ENCODE peak calls at places on chromosomes 1 and 21, in seven cellular contexts. One of them, this sample, is unnamed.

GRCh38 chr1:60069691-60070090 is 3.9 kb downstream of the C1orf87 start:
- DNase-seq in stomach: no peak
- DNase-seq in colonic mucosa: no peak
- DNase-seq in uterus: no peak
- DNase-seq in endothelial cell: no peak
- DNase-seq in body of pancreas: no peak
- DNase-seq in AG09309: no peak
- DNase-seq in this sample: no peak

GRCh38 chr1:38330799-38331198 is 284.2 kb upstream of the POU3F1 start:
- DNase-seq in body of pancreas: no peak
- DNase-seq in colonic mucosa: no peak
- DNase-seq in uterus: no peak
- DNase-seq in AG09309: no peak
- DNase-seq in endothelial cell: no peak
- DNase-seq in stomach: no peak
- DNase-seq in this sample: no peak

GRCh38 chr1:207316622-207317510 is 4.6 kb upstream of the CD55 start:
- DNase-seq in colonic mucosa: peak; percentile 55
- DNase-seq in uterus: no peak
- DNase-seq in AG09309: no peak
- DNase-seq in stomach: peak; percentile 80
- DNase-seq in body of pancreas: peak; percentile 72
- DNase-seq in endothelial cell: no peak
- DNase-seq in this sample: peak; percentile 53

GRCh38 chr1:241677171-241677570 is 25.1 kb downstream of the WDR64 start:
- DNase-seq in AG09309: no peak
- DNase-seq in stomach: no peak
- DNase-seq in body of pancreas: no peak
- DNase-seq in colonic mucosa: no peak
- DNase-seq in endothelial cell: no peak
- DNase-seq in uterus: no peak
- DNase-seq in this sample: no peak

GRCh38 chr1:155038602-155039307 is 5.1 kb downstream of the DCST1 start:
- DNase-seq in colonic mucosa: peak; percentile 81
- DNase-seq in endothelial cell: no peak
- DNase-seq in body of pancreas: no peak
- DNase-seq in uterus: no peak
- DNase-seq in AG09309: no peak
- DNase-seq in stomach: peak; percentile 61
- DNase-seq in this sample: no peak

GRCh38 chr1:167515893-167516321 is 2.4 kb downstream of the CD247 start:
- DNase-seq in AG09309: no peak
- DNase-seq in stomach: no peak
- DNase-seq in colonic mucosa: no peak
- DNase-seq in uterus: no peak
- DNase-seq in body of pancreas: no peak
- DNase-seq in endothelial cell: no peak
- DNase-seq in this sample: no peak

GRCh38 chr1:59972216-59972924 is 45.8 kb upstream of the CYP2J2 start:
- DNase-seq in endothelial cell: no peak
- DNase-seq in stomach: no peak
- DNase-seq in AG09309: no peak
- DNase-seq in colonic mucosa: no peak
- DNase-seq in body of pancreas: no peak
- DNase-seq in uterus: no peak
- DNase-seq in this sample: no peak

GRCh38 chr1:83999316-83999819 is 436 bp upstream of the TTLL7 start:
- DNase-seq in body of pancreas: peak; percentile 79
- DNase-seq in stomach: peak; percentile 78
- DNase-seq in AG09309: peak; percentile 8
- DNase-seq in endothelial cell: no peak
- DNase-seq in colonic mucosa: peak; percentile 82
- DNase-seq in uterus: peak; percentile 70
- DNase-seq in this sample: peak; percentile 40

GRCh38 chr1:107430540-107431228 is 289.8 kb downstream of the NTNG1 start:
- DNase-seq in body of pancreas: peak; percentile 37
- DNase-seq in AG09309: peak; percentile 17
- DNase-seq in uterus: peak; percentile 20
- DNase-seq in endothelial cell: peak; percentile 51
- DNase-seq in colonic mucosa: peak; percentile 48
- DNase-seq in stomach: peak; percentile 35
- DNase-seq in this sample: no peak

GRCh38 chr1:157369808-157370521 is 182.3 kb downstream of the FCRL5 start:
- DNase-seq in uterus: peak; percentile 38
- DNase-seq in body of pancreas: peak; percentile 50
- DNase-seq in colonic mucosa: peak; percentile 79
- DNase-seq in AG09309: no peak
- DNase-seq in endothelial cell: peak; percentile 74
- DNase-seq in stomach: peak; percentile 39
- DNase-seq in this sample: no peak

GRCh38 chr1:170805957-170806662 is 129.2 kb upstream of the MROH9 start:
- DNase-seq in uterus: peak; percentile 19
- DNase-seq in body of pancreas: no peak
- DNase-seq in AG09309: no peak
- DNase-seq in endothelial cell: no peak
- DNase-seq in stomach: no peak
- DNase-seq in colonic mucosa: no peak
- DNase-seq in this sample: no peak

GRCh38 chr21:41431788-41432548 is 5.9 kb downstream of the MX1 start:
- DNase-seq in endothelial cell: no peak
- DNase-seq in body of pancreas: no peak
- DNase-seq in AG09309: no peak
- DNase-seq in uterus: no peak
- DNase-seq in colonic mucosa: no peak
- DNase-seq in stomach: no peak
- DNase-seq in this sample: no peak

GRCh38 chr1:4954392-4954791 is 300.0 kb downstream of the AJAP1 start:
- DNase-seq in endothelial cell: no peak
- DNase-seq in body of pancreas: no peak
- DNase-seq in AG09309: no peak
- DNase-seq in colonic mucosa: no peak
- DNase-seq in uterus: no peak
- DNase-seq in stomach: no peak
- DNase-seq in this sample: no peak

GRCh38 chr1:231046730-231047395 is 6.8 kb upstream of the FAM89A start:
- DNase-seq in body of pancreas: no peak
- DNase-seq in AG09309: no peak
- DNase-seq in endothelial cell: no peak
- DNase-seq in stomach: no peak
- DNase-seq in uterus: no peak
- DNase-seq in colonic mucosa: no peak
- DNase-seq in this sample: no peak

GRCh38 chr1:231044588-231044987 is 4.5 kb upstream of the FAM89A start:
- DNase-seq in colonic mucosa: no peak
- DNase-seq in stomach: no peak
- DNase-seq in body of pancreas: no peak
- DNase-seq in AG09309: no peak
- DNase-seq in uterus: no peak
- DNase-seq in endothelial cell: no peak
- DNase-seq in this sample: no peak

GRCh38 chr1:231049121-231049979 is 9.3 kb upstream of the FAM89A start:
- DNase-seq in AG09309: no peak
- DNase-seq in endothelial cell: no peak
- DNase-seq in body of pancreas: no peak
- DNase-seq in stomach: no peak
- DNase-seq in uterus: no peak
- DNase-seq in colonic mucosa: no peak
- DNase-seq in this sample: no peak

GRCh38 chr1:231041705-231042261 is 1.7 kb upstream of the FAM89A start:
- DNase-seq in body of pancreas: no peak
- DNase-seq in endothelial cell: no peak
- DNase-seq in colonic mucosa: no peak
- DNase-seq in uterus: no peak
- DNase-seq in AG09309: no peak
- DNase-seq in stomach: no peak
- DNase-seq in this sample: no peak

GRCh38 chr1:231045318-231045717 is 5.3 kb upstream of the FAM89A start:
- DNase-seq in uterus: no peak
- DNase-seq in endothelial cell: no peak
- DNase-seq in colonic mucosa: no peak
- DNase-seq in AG09309: no peak
- DNase-seq in body of pancreas: no peak
- DNase-seq in stomach: no peak
- DNase-seq in this sample: no peak
- TF ChIP-seq CTCF in uterus: no peak
- TF ChIP-seq CTCF in endothelial cell: no peak
- TF ChIP-seq CTCF in colonic mucosa: no peak
- TF ChIP-seq CTCF in AG09309: no peak
- TF ChIP-seq CTCF in body of pancreas: no peak
- TF ChIP-seq CTCF in stomach: no peak
- TF ChIP-seq CTCF in this sample: no peak

DNA sequence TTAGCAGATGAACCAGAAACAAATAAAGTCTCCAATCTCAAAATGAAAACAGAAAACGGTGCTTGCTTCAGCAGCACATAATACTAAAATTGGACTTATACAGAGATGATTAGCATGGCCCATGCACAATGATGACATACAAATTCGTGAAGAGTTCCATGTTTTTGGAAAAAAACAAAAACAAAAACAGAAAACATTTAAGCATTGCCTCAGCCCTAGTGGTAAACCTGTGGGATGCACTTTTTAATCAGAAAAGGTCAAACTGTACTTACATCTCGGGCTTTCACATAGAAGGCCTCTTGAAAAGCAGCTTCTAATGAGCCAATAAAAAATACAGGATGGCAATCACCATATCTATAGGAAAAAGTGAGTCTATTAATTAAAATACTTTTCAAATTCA is 159.1 kb upstream of the DMRTA2 start:
- DNase-seq in AG09309: no peak
- DNase-seq in stomach: no peak
- DNase-seq in uterus: no peak
- DNase-seq in colonic mucosa: no peak
- DNase-seq in body of pancreas: no peak
- DNase-seq in endothelial cell: no peak
- DNase-seq in this sample: no peak
- TF ChIP-seq CTCF in AG09309: no peak
- TF ChIP-seq CTCF in stomach: no peak
- TF ChIP-seq CTCF in uterus: no peak
- TF ChIP-seq CTCF in colonic mucosa: no peak
- TF ChIP-seq CTCF in body of pancreas: no peak
- TF ChIP-seq CTCF in endothelial cell: peak; percentile 40
- TF ChIP-seq CTCF in this sample: no peak

GRCh38 chr1:18560692-18561091 is 70.0 kb upstream of the PAX7 start:
- DNase-seq in body of pancreas: no peak
- DNase-seq in uterus: no peak
- DNase-seq in colonic mucosa: no peak
- DNase-seq in AG09309: no peak
- DNase-seq in stomach: no peak
- DNase-seq in endothelial cell: no peak
- DNase-seq in this sample: no peak
- TF ChIP-seq CTCF in body of pancreas: no peak
- TF ChIP-seq CTCF in uterus: no peak
- TF ChIP-seq CTCF in colonic mucosa: no peak
- TF ChIP-seq CTCF in AG09309: no peak
- TF ChIP-seq CTCF in stomach: no peak
- TF ChIP-seq CTCF in endothelial cell: no peak
- TF ChIP-seq CTCF in this sample: no peak

GRCh38 chr1:16904560-16905111 is 8.9 kb downstream of the RNU1-2 start:
- DNase-seq in body of pancreas: peak; percentile 100
- DNase-seq in colonic mucosa: peak; percentile 97
- DNase-seq in AG09309: peak; percentile 95
- DNase-seq in stomach: peak; percentile 99
- DNase-seq in uterus: peak; percentile 100
- DNase-seq in endothelial cell: peak; percentile 100
- DNase-seq in this sample: peak; percentile 93

GRCh38 chr1:16905112-16905855 is 9.5 kb downstream of the RNU1-2 start:
- DNase-seq in colonic mucosa: no peak
- DNase-seq in AG09309: peak; percentile 85
- DNase-seq in body of pancreas: peak; percentile 59
- DNase-seq in uterus: no peak
- DNase-seq in endothelial cell: no peak
- DNase-seq in stomach: no peak
- DNase-seq in this sample: no peak

GRCh38 chr1:16905856-16906702 is 10.3 kb downstream of the RNU1-2 start:
- DNase-seq in colonic mucosa: no peak
- DNase-seq in AG09309: no peak
- DNase-seq in stomach: no peak
- DNase-seq in endothelial cell: no peak
- DNase-seq in uterus: no peak
- DNase-seq in body of pancreas: peak; percentile 26
- DNase-seq in this sample: no peak

GRCh38 chr1:16906873-16907272 is 11.1 kb downstream of the RNU1-2 start:
- DNase-seq in colonic mucosa: no peak
- DNase-seq in uterus: no peak
- DNase-seq in AG09309: no peak
- DNase-seq in body of pancreas: peak; percentile 14
- DNase-seq in endothelial cell: no peak
- DNase-seq in stomach: no peak
- DNase-seq in this sample: no peak

GRCh38 chr1:16907870-16908758 is 12.3 kb downstream of the RNU1-2 start:
- DNase-seq in colonic mucosa: no peak
- DNase-seq in stomach: no peak
- DNase-seq in uterus: no peak
- DNase-seq in body of pancreas: peak; percentile 15
- DNase-seq in endothelial cell: no peak
- DNase-seq in AG09309: no peak
- DNase-seq in this sample: no peak
- TF ChIP-seq CTCF in colonic mucosa: no peak
- TF ChIP-seq CTCF in stomach: no peak
- TF ChIP-seq CTCF in uterus: no peak
- TF ChIP-seq CTCF in body of pancreas: no peak
- TF ChIP-seq CTCF in endothelial cell: no peak
- TF ChIP-seq CTCF in AG09309: no peak
- TF ChIP-seq CTCF in this sample: no peak

DNA sequence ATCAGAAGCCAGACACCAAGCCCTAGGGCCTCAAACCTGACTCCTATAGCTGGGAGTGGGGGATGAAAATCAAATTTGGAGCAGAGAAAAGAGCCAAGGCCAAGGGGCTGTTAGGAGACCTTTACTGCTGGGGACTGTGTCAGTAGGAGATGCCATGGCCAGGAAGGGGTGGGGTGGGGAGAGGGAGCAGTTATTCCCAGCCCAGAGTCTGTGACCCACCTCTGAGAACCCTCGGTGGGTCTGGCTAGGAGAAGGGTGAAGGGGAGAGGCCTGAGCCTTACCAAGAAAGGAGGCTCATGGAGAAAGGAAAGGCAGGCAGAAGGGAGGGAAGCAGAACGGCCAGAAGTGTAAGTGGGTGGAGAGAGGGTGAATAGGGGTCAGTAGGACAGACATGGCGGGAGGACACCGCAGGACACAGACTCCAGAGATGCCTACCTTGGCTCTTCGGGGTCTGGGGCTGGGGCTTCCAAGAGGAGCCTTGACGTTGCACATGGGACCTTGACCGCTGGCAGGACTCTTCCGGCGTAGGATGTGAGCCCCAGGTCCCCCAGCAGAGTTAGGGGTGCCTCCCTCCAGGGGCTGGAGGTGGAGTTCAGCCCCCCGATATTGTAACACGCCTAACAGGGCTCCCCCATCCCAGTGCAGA is 1.2 kb downstream of the ADAMTS4 start:
- DNase-seq in colonic mucosa: no peak
- DNase-seq in stomach: no peak
- DNase-seq in AG09309: no peak
- DNase-seq in body of pancreas: no peak
- DNase-seq in uterus: no peak
- DNase-seq in endothelial cell: no peak
- DNase-seq in this sample: no peak
- TF ChIP-seq CTCF in colonic mucosa: no peak
- TF ChIP-seq CTCF in stomach: no peak
- TF ChIP-seq CTCF in AG09309: no peak
- TF ChIP-seq CTCF in body of pancreas: no peak
- TF ChIP-seq CTCF in uterus: no peak
- TF ChIP-seq CTCF in endothelial cell: no peak
- TF ChIP-seq CTCF in this sample: no peak